ENCODE peak calls at places on chromosomes 16 and 17, in four cellular contexts. P is Calu3; X is stimulated activated CD4-positive, alpha-beta T cell treated with anti-CD3 and anti-CD28 coated beads, Interleukin-2, amount 100 ng/mL, for 24 hours; H is uterus. I is an unnamed sample.
A peak's percentile ranks its signal among the peaks of the same experiment; 100 is the strongest.

GRCh38 chr17:57603541-57603940 is 141.6 kb downstream of the CCDC182 start:
- DNase-seq in H (no peak), P (no peak), X (no peak), I (no peak)

GRCh38 chr17:42315402-42316156 is 27.3 kb downstream of the STAT5A start:
- DNase-seq in X (no peak), H (no peak), P (no peak), I (no peak)

GRCh38 chr16:27550582-27550920 is 607 bp downstream of the KATNIP start:
- DNase-seq in X (no peak), H (no peak), P (no peak), I (no peak)

GRCh38 chr16:7482028-7482427 is 149.4 kb downstream of the RBFOX1 start:
- DNase-seq in P (no peak), X (no peak), H (no peak), I (no peak)

GRCh38 chr17:48483471-48484131 is 47.2 kb downstream of the HOXB1 start:
- DNase-seq in H (no peak), X (peak; percentile 50), P (peak; percentile 66), I (peak; percentile 88)

GRCh38 chr17:68170246-68170645 is 77.6 kb upstream of the AMZ2 start:
- DNase-seq in X (no peak), P (no peak), H (no peak), I (no peak)

GRCh38 chr17:74430706-74431567 is 951 bp upstream of the GPRC5C start:
- DNase-seq in P (peak; percentile 81), X (peak; percentile 39), H (peak; percentile 91), I (peak; percentile 82)

GRCh38 chr16:86324320-86324719 is 186.0 kb upstream of the FOXF1 start:
- DNase-seq in P (no peak), X (no peak), H (no peak), I (no peak)

GRCh38 chr17:35912942-35913341 is 17.6 kb downstream of the RDM1 start:
- DNase-seq in X (no peak), P (no peak), H (no peak), I (no peak)

GRCh38 chr17:57541472-57542394 is 203.4 kb downstream of the CCDC182 start:
- DNase-seq in X (no peak), H (peak; percentile 83), P (no peak), I (no peak)

GRCh38 chr17:9022553-9023388 is 1.5 kb downstream of the NTN1 start:
- DNase-seq in X (peak; percentile 27), P (no peak), H (no peak), I (no peak)

GRCh38 chr17:82497483-82498405 is 21.8 kb upstream of the FOXK2 start:
- DNase-seq in H (no peak), P (no peak), X (peak; percentile 51), I (peak; percentile 42)

GRCh38 chr16:23082161-23082788 is 67.0 kb downstream of the USP31 start:
- DNase-seq in H (no peak), X (no peak), P (no peak), I (no peak)

GRCh38 chr16:593406-593805 is 3.5 kb downstream of the RAB40C start:
- DNase-seq in H (no peak), X (no peak), P (peak; percentile 74), I (peak; percentile 91)

GRCh38 chr16:28258571-28258970 is 33.8 kb upstream of the SBK1 start:
- DNase-seq in P (peak; percentile 28), X (no peak), H (no peak), I (no peak)

GRCh38 chr17:80963812-80964211 is 27.8 kb upstream of the CHMP6 start:
- DNase-seq in X (no peak), P (no peak), H (no peak), I (no peak)

I was measured in HT-29.